ENCODE peak calls at places on chromosomes 4 and X, in five cellular contexts. C is substantia nigra; O is activated CD4-positive, alpha-beta T cell treated with anti-CD3 and anti-CD28 coated beads for 24 hours; D is fibroblast of lung; Q is lower lobe of right lung. K is an unnamed sample.

GRCh38 chr4:74931386-74931785 is 1.5 kb upstream of the PARM1 start:
- DNase-seq in Q (no peak), D (no peak), C (no peak), O (no peak), K (no peak)

GRCh38 chr4:45004326-45004725 is 278.0 kb upstream of the GNPDA2 start:
- DNase-seq in D (no peak), O (no peak), C (no peak), Q (no peak), K (no peak)

GRCh38 chr4:143294310-143294709 is 42.4 kb upstream of the GAB1 start:
- DNase-seq in O (no peak), D (peak), C (no peak), Q (peak), K (no peak)

GRCh38 chr4:139050436-139050835 is 34.9 kb downstream of the NOCT start:
- DNase-seq in O (no peak), C (no peak), D (peak), Q (no peak), K (no peak)

GRCh38 chrX:107673933-107674479 is 45.7 kb downstream of the PRPS1 start:
- DNase-seq in D (peak), Q (peak), C (no peak), O (peak), K (peak)

GRCh38 chr4:66071911-66072310 is 401.6 kb upstream of the EPHA5 start:
- DNase-seq in D (no peak), O (no peak), C (no peak), Q (no peak), K (no peak)

GRCh38 chr4:61517144-61517543 is 317.0 kb downstream of the ADGRL3 start:
- DNase-seq in D (no peak), C (no peak), Q (no peak), O (no peak), K (no peak)

GRCh38 chr4:180694875-180695274 is 1548.3 kb upstream of the TENM3 start:
- DNase-seq in O (no peak), D (no peak), Q (no peak), C (no peak), K (no peak)

GRCh38 chr4:9762823-9763475 is 18.5 kb upstream of the DRD5 start:
- DNase-seq in C (peak), O (no peak), D (peak), Q (no peak), K (no peak)

GRCh38 chr4:152189451-152190179 is 346.3 kb downstream of the FBXW7 start:
- DNase-seq in O (no peak), Q (no peak), C (no peak), D (no peak), K (no peak)

GRCh38 chr4:88202443-88202842 is 44.0 kb upstream of the ABCG2 start:
- DNase-seq in D (no peak), Q (no peak), O (no peak), C (no peak), K (no peak)

GRCh38 chr4:15682790-15683495 is 1.3 kb downstream of the FAM200B start:
- DNase-seq in D (no peak), O (no peak), Q (no peak), C (no peak), K (no peak)

GRCh38 chr4:174629265-174629664 is 107.0 kb upstream of the HPGD start:
- DNase-seq in O (no peak), C (no peak), D (peak), Q (no peak), K (no peak)

GRCh38 chrX:40054793-40055192 is 43.0 kb downstream of the BCOR start:
- DNase-seq in O (no peak), Q (no peak), D (no peak), C (no peak), K (no peak)

GRCh38 chr4:157587681-157588423 is 367.3 kb downstream of the GRIA2 start:
- DNase-seq in D (no peak), Q (no peak), C (no peak), O (no peak), K (no peak)